ENCODE peak calls at places on chromosome 1, in nine cellular contexts. K is GM12865, S is cerebellar cortex, O is HCT116, C is GM04504, T is T-helper 2 cell, H is GM23338, G is iris pigment epithelial cell, L is epithelial cell of proximal tubule. U is an unnamed sample.

GRCh38 chr1:17215545-17215890 is 10.6 kb downstream of the PADI1 start:
- DNase-seq in K (no peak), S (no peak), O (no peak), C (no peak), T (no peak), H (no peak), G (peak), L (no peak), U (no peak)

GRCh38 chr1:109886827-109887226 is 23.8 kb upstream of the CSF1 start:
- DNase-seq in K (peak), S (no peak), O (no peak), C (no peak), T (no peak), H (no peak), G (no peak), L (no peak), U (no peak)

GRCh38 chr1:64734289-64734652 is 10.6 kb upstream of the RAVER2 start:
- DNase-seq in K (no peak), S (no peak), O (no peak), C (no peak), T (no peak), H (no peak), G (no peak), L (no peak), U (no peak)

GRCh38 chr1:94068096-94068830 is 52.7 kb downstream of the ABCA4 start:
- DNase-seq in K (no peak), S (no peak), O (peak), C (no peak), T (no peak), H (no peak), G (peak), L (no peak), U (no peak)

GRCh38 chr1:182446033-182446669 is 3.8 kb upstream of the RGSL1 start:
- DNase-seq in K (peak), S (peak), O (peak), C (peak), T (no peak), H (peak), G (peak), L (peak), U (peak)

GRCh38 chr1:226810681-226811080 is 59.7 kb upstream of the PSEN2 start:
- DNase-seq in K (no peak), S (no peak), O (no peak), C (no peak), T (no peak), H (no peak), G (no peak), L (no peak), U (no peak)

GRCh38 chr1:27634982-27635362 is at the start of gene FGR:
- DNase-seq in K (no peak), S (no peak), O (no peak), C (no peak), T (no peak), H (peak), G (no peak), L (no peak), U (no peak)

GRCh38 chr1:152824964-152825363 is 2.3 kb upstream of the LCE1A start:
- DNase-seq in K (no peak), S (no peak), O (no peak), C (no peak), T (no peak), H (no peak), G (no peak), L (no peak), U (no peak)

GRCh38 chr1:9822897-9823692 is 670 bp downstream of the CLSTN1 start:
- DNase-seq in K (peak), S (peak), O (no peak), C (no peak), T (peak), H (peak), G (no peak), L (no peak), U (no peak)

GRCh38 chr1:228368801-228369607 is 37.6 kb downstream of the TRIM11 start:
- DNase-seq in K (no peak), S (no peak), O (no peak), C (no peak), T (no peak), H (no peak), G (no peak), L (no peak), U (no peak)

GRCh38 chr1:155126494-155127104 is 1.1 kb upstream of the EFNA1 start:
- DNase-seq in K (peak), S (peak), O (no peak), C (no peak), T (peak), H (peak), G (peak), L (no peak), U (peak)

GRCh38 chr1:56578963-56579875 is at the start of gene PLPP3:
- DNase-seq in K (peak), S (peak), O (peak), C (peak), T (no peak), H (peak), G (peak), L (no peak), U (peak)

GRCh38 chr1:8567146-8567545 is 249.2 kb downstream of the SLC45A1 start:
- DNase-seq in K (no peak), S (no peak), O (no peak), C (no peak), T (no peak), H (no peak), G (peak), L (no peak), U (no peak)

U was measured in NCI-H1694.